ENCODE peak calls at places on chromosomes 1 and 21, in five cellular contexts. A is pancreas, C is lower lobe of right lung, B is T-helper 9 cell, V is mucosa of descending colon. O is an unnamed sample.

GRCh38 chr1:117257291-117257690 is 46.6 kb upstream of the VTCN1 start:
- DNase-seq in V (no peak), A (no peak), B (no peak), C (no peak), O (no peak)

GRCh38 chr1:190452272-190452848 is 25.3 kb downstream of the BRINP3 start:
- DNase-seq in B (no peak), C (no peak), A (no peak), V (peak), O (no peak)

GRCh38 chr21:44708213-44708865 is 3.0 kb downstream of the TSPEAR start:
- DNase-seq in C (no peak), B (no peak), A (no peak), V (no peak), O (no peak)

GRCh38 chr1:24720152-24720551 is 25.1 kb upstream of the CLIC4 start:
- DNase-seq in C (peak), B (no peak), A (peak), V (peak), O (no peak)

GRCh38 chr1:10353282-10353681 is 45.6 kb upstream of the PGD start:
- DNase-seq in A (no peak), V (no peak), B (no peak), C (no peak), O (no peak)

GRCh38 chr1:161195171-161195570 is 3.7 kb downstream of the ADAMTS4 start:
- DNase-seq in C (no peak), B (no peak), A (no peak), V (no peak), O (no peak)

GRCh38 chr1:205012416-205013140 is 30.4 kb upstream of the CNTN2 start:
- DNase-seq in C (no peak), B (no peak), V (no peak), A (no peak), O (no peak)

GRCh38 chr1:109705411-109705810 is 6.6 kb upstream of the GSTM5 start:
- DNase-seq in B (no peak), V (no peak), A (no peak), C (no peak), O (no peak)

GRCh38 chr1:32873484-32873883 is 2.8 kb upstream of the FNDC5 start:
- DNase-seq in A (no peak), C (no peak), V (no peak), B (no peak), O (no peak)

GRCh38 chr1:243851129-243851756 is 1.2 kb upstream of the AKT3 start:
- DNase-seq in C (no peak), B (no peak), V (no peak), A (no peak), O (no peak)

GRCh38 chr1:53542551-53542950 is 83.4 kb downstream of the DMRTB1 start:
- DNase-seq in A (no peak), B (no peak), C (peak), V (peak), O (no peak)

GRCh38 chr1:4924356-4924755 is 269.9 kb downstream of the AJAP1 start:
- DNase-seq in B (no peak), A (peak), V (no peak), C (no peak), O (no peak)

GRCh38 chr1:207007352-207008033 is 25.1 kb downstream of the C1orf116 start:
- DNase-seq in C (peak), A (peak), V (no peak), B (no peak), O (no peak)

GRCh38 chr21:14270631-14271030 is 54.7 kb downstream of the RBM11 start:
- DNase-seq in V (peak), C (no peak), B (no peak), A (no peak), O (no peak)

GRCh38 chr1:216815239-216815955 is 92.2 kb upstream of the ESRRG start:
- DNase-seq in A (no peak), C (no peak), B (no peak), V (no peak), O (no peak)

GRCh38 chr1:53603431-53603830 is 135.5 kb downstream of the GLIS1 start:
- DNase-seq in V (no peak), B (no peak), A (no peak), C (no peak), O (no peak)

GRCh38 chr1:156260896-156261295 is 13.0 kb upstream of the PAQR6 start:
- DNase-seq in A (no peak), C (no peak), B (no peak), V (no peak), O (no peak)

GRCh38 chr21:34115160-34115559 is 41.8 kb downstream of the MRPS6 start:
- DNase-seq in C (no peak), A (no peak), V (no peak), B (no peak), O (no peak)

GRCh38 chr1:39154553-39155361 is 49.7 kb upstream of the MACF1 start:
- DNase-seq in A (no peak), V (no peak), C (no peak), B (no peak), O (no peak)

GRCh38 chr1:180926164-180926981 is 13.7 kb downstream of the KIAA1614 start:
- DNase-seq in V (peak), C (no peak), A (peak), B (no peak), O (no peak)

GRCh38 chr1:59104191-59104760 is 192.6 kb upstream of the FGGY start:
- DNase-seq in V (no peak), C (no peak), B (no peak), A (no peak), O (no peak)

GRCh38 chr1:218384576-218384975 is 39.4 kb downstream of the TGFB2 start:
- DNase-seq in B (no peak), A (no peak), V (no peak), C (no peak), O (no peak)

GRCh38 chr21:14273736-14274538 is 58.0 kb downstream of the RBM11 start:
- DNase-seq in V (peak), C (peak), B (no peak), A (peak), O (peak)

GRCh38 chr1:212760126-212760823 is 31.3 kb downstream of the NSL1 start:
- DNase-seq in C (no peak), B (peak), A (no peak), V (peak), O (no peak)

GRCh38 chr1:93324486-93325464 is 20.9 kb upstream of the DR1 start:
- DNase-seq in V (no peak), C (no peak), B (no peak), A (no peak), O (no peak)

GRCh38 chr1:105736349-105736748 is 1320.1 kb upstream of the PRMT6 start:
- DNase-seq in B (no peak), C (no peak), V (no peak), A (no peak), O (no peak)

GRCh38 chr1:119766374-119766794 is 2.3 kb downstream of the HMGCS2 start:
- DNase-seq in C (no peak), V (no peak), A (peak), B (no peak), O (no peak)

GRCh38 chr1:236851871-236852270 is 56.8 kb downstream of the MTR start:
- DNase-seq in B (no peak), A (no peak), V (no peak), C (no peak), O (no peak)

GRCh38 chr1:200452850-200453543 is 43.2 kb upstream of the ZNF281 start:
- DNase-seq in V (no peak), A (no peak), C (no peak), B (no peak), O (no peak)

GRCh38 chr1:147612366-147612765 is 58.0 kb downstream of the ACP6 start:
- DNase-seq in C (no peak), V (no peak), B (no peak), A (peak), O (no peak)

GRCh38 chr1:185534806-185535205 is 199.4 kb upstream of the HMCN1 start:
- DNase-seq in B (no peak), A (peak), C (no peak), V (no peak), O (no peak)

GRCh38 chr1:18045654-18046053 is 61.9 kb upstream of the IGSF21 start:
- DNase-seq in C (no peak), V (no peak), B (no peak), A (no peak), O (no peak)

O was measured in CD14-positive monocyte.